ENCODE peak calls at places on chromosomes 12 and 14, in six cellular contexts. F is NCI-H1092; B is CD8-positive, alpha-beta memory T cell; E is iPS-NIHi11; Z is cardiac muscle cell; D is GM23338. R is an unnamed sample.
A peak's percentile ranks its signal among the peaks of the same experiment; 100 is the strongest.

GRCh38 chr14:105933238-105933637 is 406.9 kb downstream of the TMEM121 start:
- DNase-seq in Z (no peak), D (no peak), E (no peak), B (no peak), F (no peak), R (no peak)

GRCh38 chr12:114403044-114403689 is 2.8 kb downstream of the TBX5 start:
- DNase-seq in D (peak; percentile 93), Z (peak; percentile 84), B (no peak), F (no peak), E (peak; percentile 77), R (no peak)

GRCh38 chr12:82414926-82415325 is 56.6 kb downstream of the METTL25 start:
- DNase-seq in F (no peak), D (no peak), E (no peak), Z (no peak), B (no peak), R (no peak)

GRCh38 chr14:68655021-68655811 is 137.7 kb downstream of the ZFP36L1 start:
- DNase-seq in D (no peak), B (no peak), F (peak; percentile 41), Z (no peak), E (no peak), R (peak; percentile 74)

GRCh38 chr14:52922656-52923055 is 28.2 kb downstream of the FERMT2 start:
- DNase-seq in F (no peak), Z (no peak), E (no peak), D (no peak), B (no peak), R (no peak)

GRCh38 chr12:131829351-131829794 is 1.2 kb downstream of the MMP17 start:
- DNase-seq in F (no peak), D (no peak), B (no peak), E (no peak), Z (no peak), R (peak; percentile 56)

GRCh38 chr12:100995201-100995600 is 200.6 kb downstream of the ANO4 start:
- DNase-seq in B (no peak), E (peak; percentile 28), F (no peak), Z (no peak), D (peak; percentile 29), R (no peak)

GRCh38 chr12:105084251-105085250 is at the start of gene ALDH1L2:
- DNase-seq in F (no peak), E (peak; percentile 94), Z (peak; percentile 77), B (peak; percentile 31), D (peak; percentile 91), R (peak; percentile 88)

GRCh38 chr12:95646781-95647184 is 95.5 kb upstream of the USP44 start:
- DNase-seq in Z (no peak), E (no peak), B (no peak), F (no peak), D (peak; percentile 62), R (no peak)

GRCh38 chr12:102216086-102216691 is 18.6 kb upstream of the PMCH start:
- DNase-seq in Z (no peak), E (no peak), F (no peak), D (no peak), B (no peak), R (no peak)

GRCh38 chr12:63915105-63915830 is 70.8 kb downstream of the SRGAP1 start:
- DNase-seq in B (no peak), Z (no peak), D (no peak), E (no peak), F (peak; percentile 11), R (no peak)

GRCh38 chr12:18446245-18446644 is 184.9 kb downstream of the PIK3C2G start:
- DNase-seq in D (peak; percentile 14), F (no peak), Z (no peak), E (peak; percentile 14), B (no peak), R (no peak)

GRCh38 chr12:26699237-26699636 is 133.8 kb downstream of the ITPR2 start:
- DNase-seq in B (no peak), D (no peak), F (no peak), E (no peak), Z (no peak), R (no peak)

GRCh38 chr12:30694971-30695326 is 720 bp downstream of the IPO8 start:
- DNase-seq in Z (peak; percentile 67), F (peak; percentile 39), E (peak; percentile 74), B (no peak), D (peak; percentile 63), R (peak; percentile 57)

GRCh38 chr14:103123128-103123633 is at the start of gene TNFAIP2:
- DNase-seq in F (peak; percentile 47), D (peak; percentile 85), B (no peak), Z (no peak), E (peak; percentile 70), R (no peak)

GRCh38 chr12:53995311-53996187 is 4.4 kb upstream of the HOXC9 start:
- DNase-seq in D (peak; percentile 88), Z (no peak), F (peak; percentile 41), E (peak; percentile 74), B (peak; percentile 14), R (no peak)

GRCh38 chr14:104441275-104442106 is 138.1 kb upstream of the C14orf180 start:
- DNase-seq in Z (no peak), E (no peak), D (no peak), B (no peak), F (no peak), R (no peak)

GRCh38 chr12:10636611-10637010 is 23.2 kb upstream of the MAGOHB start:
- DNase-seq in F (no peak), E (peak; percentile 20), D (peak; percentile 11), B (no peak), Z (no peak), R (no peak)

GRCh38 chr14:78022059-78022458 is 148.1 kb upstream of the NRXN3 start:
- DNase-seq in D (peak; percentile 90), Z (peak; percentile 75), E (peak; percentile 83), B (no peak), F (peak; percentile 63), R (peak; percentile 84)

GRCh38 chr14:61460063-61460462 is 138.7 kb downstream of the PRKCH start:
- DNase-seq in Z (no peak), B (no peak), D (no peak), F (no peak), E (no peak), R (no peak)

GRCh38 chr14:32588448-32589320 is 259.6 kb downstream of the AKAP6 start:
- DNase-seq in D (peak; percentile 74), E (peak; percentile 47), B (no peak), Z (peak; percentile 22), F (no peak), R (no peak)